ENCODE peak calls at places on chromosomes 11 and 22, in nine cellular contexts. D, C, P, R, I, X, K, Z and Y are unnamed samples.
A peak's percentile ranks its signal among the peaks of the same experiment; 100 is the strongest.

GRCh38 chr22:40300884-40301672 is 45.2 kb upstream of the ADSL start:
- DNase-seq in D (no peak), C (no peak), P (no peak), R (no peak), I (no peak), X (no peak), K (no peak), Z (no peak), Y (no peak)

GRCh38 chr11:14189874-14190273 is 169.1 kb downstream of the RRAS2 start:
- DNase-seq in D (peak; percentile 82), C (no peak), P (peak; percentile 19), R (no peak), I (no peak), X (no peak), K (peak; percentile 29), Z (peak; percentile 92), Y (no peak)

GRCh38 chr11:102111011-102111786 is 952 bp downstream of the YAP1 start:
- DNase-seq in D (peak; percentile 89), C (no peak), P (peak; percentile 71), R (peak; percentile 93), I (no peak), X (no peak), K (no peak), Z (peak; percentile 94), Y (peak; percentile 94)

GRCh38 chr11:45204761-45205160 is 58.3 kb downstream of the PRDM11 start:
- DNase-seq in D (no peak), C (no peak), P (no peak), R (no peak), I (no peak), X (no peak), K (no peak), Z (no peak), Y (peak; percentile 60)

GRCh38 chr11:10694481-10695239 is 1.1 kb upstream of the IRAG1 start:
- DNase-seq in D (no peak), C (no peak), P (no peak), R (no peak), I (no peak), X (no peak), K (no peak), Z (no peak), Y (no peak)

GRCh38 chr11:102240502-102240901 is 76.8 kb upstream of the BIRC3 start:
- DNase-seq in D (no peak), C (no peak), P (no peak), R (no peak), I (no peak), X (no peak), K (no peak), Z (no peak), Y (no peak)

GRCh38 chr11:100687630-100688395 is 725 bp downstream of the ARHGAP42 start:
- DNase-seq in D (peak; percentile 72), C (peak; percentile 75), P (peak; percentile 65), R (no peak), I (peak; percentile 75), X (no peak), K (peak; percentile 7), Z (peak; percentile 93), Y (peak; percentile 93)

GRCh38 chr11:3225159-3225758 is 6.6 kb upstream of the MRGPRG start:
- DNase-seq in D (peak; percentile 58), C (no peak), P (no peak), R (no peak), I (no peak), X (no peak), K (no peak), Z (no peak), Y (no peak)

GRCh38 chr22:20905415-20906386 is 11.5 kb upstream of the CRKL start:
- DNase-seq in D (no peak), C (no peak), P (no peak), R (no peak), I (no peak), X (no peak), K (no peak), Z (no peak), Y (no peak)

GRCh38 chr22:29820941-29821789 is 16.9 kb downstream of the ASCC2 start:
- DNase-seq in D (peak; percentile 70), C (no peak), P (peak; percentile 87), R (no peak), I (peak; percentile 49), X (peak; percentile 30), K (peak; percentile 94), Z (no peak), Y (no peak)

GRCh38 chr22:32957093-32957835 is 100.9 kb downstream of the SYN3 start:
- DNase-seq in D (no peak), C (no peak), P (no peak), R (no peak), I (no peak), X (peak; percentile 40), K (no peak), Z (no peak), Y (no peak)

GRCh38 chr22:42625416-42625815 is 10.7 kb upstream of the POLDIP3 start:
- DNase-seq in D (no peak), C (no peak), P (no peak), R (no peak), I (no peak), X (no peak), K (no peak), Z (no peak), Y (no peak)

GRCh38 chr22:46355369-46355995 is 20.0 kb downstream of the TRMU start:
- DNase-seq in D (no peak), C (no peak), P (peak; percentile 67), R (peak; percentile 56), I (no peak), X (no peak), K (no peak), Z (no peak), Y (peak; percentile 89)

GRCh38 chr11:12402691-12403120 is 25.3 kb downstream of the PARVA start:
- DNase-seq in D (no peak), C (no peak), P (no peak), R (no peak), I (no peak), X (no peak), K (no peak), Z (peak; percentile 62), Y (no peak)

GRCh38 chr22:36350751-36351594 is 36.8 kb downstream of the MYH9 start:
- DNase-seq in D (no peak), C (no peak), P (no peak), R (no peak), I (no peak), X (no peak), K (no peak), Z (no peak), Y (no peak)

GRCh38 chr11:74460481-74461154 is 6.7 kb downstream of the KCNE3 start:
- DNase-seq in D (no peak), C (no peak), P (no peak), R (no peak), I (no peak), X (no peak), K (peak; percentile 74), Z (no peak), Y (peak; percentile 17)

GRCh38 chr11:69384548-69385465 is 90.9 kb downstream of the MYEOV start:
- DNase-seq in D (no peak), C (no peak), P (no peak), R (no peak), I (no peak), X (no peak), K (no peak), Z (no peak), Y (no peak)
- H3K27ac ChIP-seq in D (no peak overlapping the region), C (no peak overlapping the region), P (no peak overlapping the region), R (no peak overlapping the region), I (no peak overlapping the region), X (no peak overlapping the region), K (no peak overlapping the region), Z (no peak overlapping the region), Y (no peak overlapping the region)

GRCh38 chr11:61586792-61587430 is 6.0 kb upstream of the SYT7 start:
- DNase-seq in D (no peak), C (no peak), P (no peak), R (no peak), I (no peak), X (no peak), K (no peak), Z (no peak), Y (peak; percentile 60)
- H3K4me3 ChIP-seq in D (peak overlapping the region; percentile 47), C (no peak overlapping the region), P (no peak overlapping the region), R (peak overlapping the region; percentile 62), I (peak overlapping the region; percentile 57), X (no peak overlapping the region), K (no peak overlapping the region), Z (peak overlapping the region; percentile 64), Y (peak overlapping the region; percentile 68)

GRCh38 chr11:70376621-70377020 is 21.7 kb upstream of the CTTN start:
- DNase-seq in D (peak; percentile 11), C (no peak), P (no peak), R (no peak), I (no peak), X (no peak), K (no peak), Z (no peak), Y (no peak)

GRCh38 chr11:70377645-70378044 is 20.7 kb upstream of the CTTN start:
- DNase-seq in D (no peak), C (no peak), P (no peak), R (no peak), I (no peak), X (no peak), K (no peak), Z (no peak), Y (no peak)

GRCh38 chr11:70381350-70381749 is 17.0 kb upstream of the CTTN start:
- DNase-seq in D (peak; percentile 22), C (no peak), P (no peak), R (no peak), I (no peak), X (no peak), K (no peak), Z (no peak), Y (no peak)

GRCh38 chr11:70381872-70382842 is 16.2 kb upstream of the CTTN start:
- DNase-seq in D (peak; percentile 56), C (no peak), P (no peak), R (no peak), I (no peak), X (no peak), K (no peak), Z (no peak), Y (peak; percentile 49)

GRCh38 chr11:70378506-70379134 is 19.7 kb upstream of the CTTN start:
- DNase-seq in D (peak; percentile 5), C (no peak), P (no peak), R (no peak), I (no peak), X (no peak), K (no peak), Z (no peak), Y (peak; percentile 42)
- TF ChIP-seq POLR2AphosphoS5 in D (no peak), C (no peak), P (no peak), R (no peak), I (no peak), X (no peak), K (no peak), Z (no peak), Y (no peak)

DNA sequence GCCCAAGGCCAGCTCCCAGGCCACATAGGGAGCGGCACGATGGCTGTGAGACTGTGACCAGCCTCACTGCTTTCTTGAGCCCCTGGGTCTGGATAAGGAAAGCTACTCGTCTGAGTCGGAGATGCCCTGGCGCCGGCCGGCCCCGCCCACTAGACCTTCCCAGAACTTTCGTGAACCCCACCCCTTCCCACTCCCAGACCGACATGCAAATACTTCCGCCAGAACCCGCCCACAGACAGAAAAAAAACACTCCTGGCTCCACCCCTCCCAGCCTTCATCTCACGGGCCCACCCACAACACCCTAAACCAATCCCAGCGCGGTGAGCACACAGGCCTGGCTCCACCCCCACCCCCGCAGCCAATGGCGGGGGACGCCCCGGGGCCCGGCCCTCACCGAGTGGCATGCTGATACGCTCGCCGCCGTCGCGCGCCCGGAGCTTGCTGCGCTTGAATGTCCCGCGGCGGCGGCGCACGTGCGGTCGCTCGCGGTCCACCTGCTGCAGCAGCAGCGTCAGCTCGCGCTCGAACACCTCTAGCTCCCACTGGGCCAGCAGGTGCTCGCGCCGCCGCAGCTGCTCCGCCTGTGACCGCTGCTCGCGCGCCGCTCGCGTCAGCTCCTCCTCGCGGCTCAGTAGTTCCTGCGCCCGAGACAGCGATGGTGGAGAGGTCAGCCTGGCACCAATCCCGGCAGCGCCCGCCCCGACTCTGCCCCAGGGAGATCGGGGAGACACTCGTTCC is 7.0 kb downstream of the MAP3K11 start:
- DNase-seq in D (peak; percentile 99), C (no peak), P (peak; percentile 91), R (peak; percentile 96), I (peak; percentile 89), X (peak; percentile 95), K (no peak), Z (peak; percentile 99), Y (peak; percentile 99)
- H3K27ac ChIP-seq in D (peak overlapping the region; percentile 88), C (no peak overlapping the region), P (peak overlapping the region; percentile 78), R (peak overlapping the region; percentile 78), I (peak overlapping the region; percentile 67), X (no peak overlapping the region), K (no peak overlapping the region), Z (peak overlapping the region; percentile 83), Y (peak overlapping the region; percentile 78)